ENCODE peak calls at places on chromosomes 6 and 20, in ten cellular contexts. M, Q, W, F, L, C, E, H, R and Z are unnamed samples.

GRCh38 chr6:125808060-125808459 is 17.3 kb downstream of the NCOA7 start:
- DNase-seq in H (no peak), L (no peak), W (no peak), C (no peak), Q (no peak), E (no peak), F (no peak), M (no peak), R (no peak), Z (no peak)

GRCh38 chr6:146359123-146359522 is 184.5 kb upstream of the RAB32 start:
- DNase-seq in Q (no peak), H (no peak), R (no peak), L (peak), E (no peak), W (no peak), M (no peak), C (no peak), F (no peak), Z (no peak)

GRCh38 chr20:59933849-59934585 is 580 bp upstream of the SYCP2 start:
- DNase-seq in L (peak), M (peak), W (peak), Q (peak), E (peak), H (peak), R (peak), C (peak), F (peak), Z (peak)

GRCh38 chr6:149492798-149493165 is 8.0 kb upstream of the ZC3H12D start:
- DNase-seq in F (no peak), W (no peak), R (no peak), E (no peak), H (no peak), L (no peak), M (no peak), C (no peak), Q (no peak), Z (no peak)

GRCh38 chr6:90204327-90204726 is 92.3 kb downstream of the BACH2 start:
- DNase-seq in C (no peak), E (no peak), W (no peak), F (no peak), L (no peak), Q (no peak), R (no peak), M (peak), H (no peak), Z (no peak)

GRCh38 chr6:150596439-150596838 is 3.2 kb upstream of the PLEKHG1 start:
- DNase-seq in H (no peak), L (no peak), C (no peak), W (no peak), F (no peak), Q (no peak), E (peak), R (peak), M (no peak), Z (no peak)

GRCh38 chr6:26028753-26029569 is 58.3 kb upstream of the HFE start:
- DNase-seq in L (no peak), W (no peak), C (no peak), E (no peak), Q (no peak), M (no peak), H (no peak), F (peak), R (no peak), Z (no peak)

GRCh38 chr6:169024047-169024660 is 229.5 kb downstream of the THBS2 start:
- DNase-seq in C (no peak), F (no peak), W (no peak), R (no peak), Q (no peak), E (no peak), H (no peak), L (no peak), M (no peak), Z (no peak)

GRCh38 chr6:33745558-33745957 is 1.1 kb downstream of the IP6K3 start:
- DNase-seq in F (peak), L (no peak), H (peak), R (peak), W (no peak), M (no peak), Q (no peak), C (no peak), E (no peak), Z (no peak)

GRCh38 chr20:46970937-46971630 is 76.4 kb downstream of the EYA2 start:
- DNase-seq in R (no peak), Q (no peak), E (peak), L (peak), C (peak), F (peak), H (peak), W (no peak), M (peak), Z (no peak)

GRCh38 chr20:14597206-14597715 is 259.8 kb upstream of the FLRT3 start:
- DNase-seq in F (no peak), H (no peak), L (no peak), W (no peak), E (no peak), M (no peak), C (no peak), Q (no peak), R (no peak), Z (no peak)

GRCh38 chr20:33843854-33844253 is 32.7 kb downstream of the CHMP4B start:
- DNase-seq in H (peak), F (no peak), E (peak), R (peak), M (no peak), Q (peak), C (no peak), L (no peak), W (no peak), Z (peak)

GRCh38 chr20:55961351-55962320 is 43.7 kb downstream of the CBLN4 start:
- DNase-seq in H (no peak), L (no peak), R (no peak), Q (peak), W (no peak), E (no peak), C (no peak), F (no peak), M (no peak), Z (no peak)

GRCh38 chr6:19298422-19298821 is 538.7 kb upstream of the ID4 start:
- DNase-seq in L (no peak), Q (no peak), W (no peak), M (no peak), R (no peak), C (no peak), H (no peak), E (no peak), F (no peak), Z (no peak)

GRCh38 chr6:88141641-88142298 is 24.4 kb downstream of the CNR1 start:
- DNase-seq in Q (no peak), R (no peak), C (no peak), H (no peak), L (no peak), W (no peak), E (no peak), M (no peak), F (no peak), Z (peak)

GRCh38 chr6:129598244-129599187 is 111.5 kb downstream of the ARHGAP18 start:
- DNase-seq in C (peak), E (no peak), F (peak), H (peak), M (peak), W (no peak), L (peak), R (no peak), Q (peak), Z (peak)

GRCh38 chr20:20184149-20184548 is 131.8 kb downstream of the CFAP61 start:
- DNase-seq in W (no peak), C (no peak), M (no peak), F (no peak), R (no peak), E (no peak), L (peak), H (no peak), Q (no peak), Z (no peak)

GRCh38 chr20:20277772-20278382 is 90.0 kb upstream of the INSM1 start:
- DNase-seq in F (no peak), Q (no peak), R (no peak), C (no peak), E (no peak), W (no peak), H (no peak), M (no peak), L (no peak), Z (no peak)

GRCh38 chr6:70164556-70164955 is 138.3 kb downstream of the COL9A1 start:
- DNase-seq in W (no peak), M (no peak), H (no peak), C (no peak), L (no peak), Q (no peak), F (no peak), R (no peak), E (no peak), Z (no peak)

GRCh38 chr20:34249291-34249690 is 8.1 kb downstream of the ASIP start:
- DNase-seq in R (no peak), F (peak), M (no peak), W (no peak), C (no peak), E (no peak), H (peak), L (peak), Q (no peak), Z (peak)

GRCh38 chr6:31197559-31198305 is 27.2 kb upstream of the POU5F1 start:
- DNase-seq in M (peak), Q (peak), E (peak), C (peak), L (peak), R (peak), F (peak), H (peak), W (peak), Z (peak)

GRCh38 chr20:2871111-2871465 is 2.2 kb upstream of the PTPRA start:
- DNase-seq in R (no peak), L (peak), Q (no peak), H (peak), E (no peak), F (peak), C (no peak), M (no peak), W (no peak), Z (no peak)

GRCh38 chr6:34671801-34672656 is 24.5 kb downstream of the ILRUN start:
- DNase-seq in H (peak), R (peak), F (peak), L (peak), E (peak), Q (no peak), W (no peak), C (peak), M (peak), Z (peak)

GRCh38 chr20:44572551-44573500 is 9.6 kb upstream of the PKIG start:
- DNase-seq in Q (peak), M (peak), F (peak), E (no peak), R (peak), L (peak), C (peak), W (no peak), H (peak), Z (no peak)

GRCh38 chr6:101477436-101477835 is 83.9 kb downstream of the GRIK2 start:
- DNase-seq in E (no peak), Q (no peak), C (no peak), H (no peak), M (no peak), W (no peak), L (peak), R (no peak), F (no peak), Z (no peak)

GRCh38 chr20:58092353-58092752 is 136.1 kb downstream of the ANKRD60 start:
- DNase-seq in F (no peak), R (no peak), M (no peak), E (no peak), Q (no peak), C (no peak), H (no peak), L (no peak), W (no peak), Z (no peak)

DNA sequence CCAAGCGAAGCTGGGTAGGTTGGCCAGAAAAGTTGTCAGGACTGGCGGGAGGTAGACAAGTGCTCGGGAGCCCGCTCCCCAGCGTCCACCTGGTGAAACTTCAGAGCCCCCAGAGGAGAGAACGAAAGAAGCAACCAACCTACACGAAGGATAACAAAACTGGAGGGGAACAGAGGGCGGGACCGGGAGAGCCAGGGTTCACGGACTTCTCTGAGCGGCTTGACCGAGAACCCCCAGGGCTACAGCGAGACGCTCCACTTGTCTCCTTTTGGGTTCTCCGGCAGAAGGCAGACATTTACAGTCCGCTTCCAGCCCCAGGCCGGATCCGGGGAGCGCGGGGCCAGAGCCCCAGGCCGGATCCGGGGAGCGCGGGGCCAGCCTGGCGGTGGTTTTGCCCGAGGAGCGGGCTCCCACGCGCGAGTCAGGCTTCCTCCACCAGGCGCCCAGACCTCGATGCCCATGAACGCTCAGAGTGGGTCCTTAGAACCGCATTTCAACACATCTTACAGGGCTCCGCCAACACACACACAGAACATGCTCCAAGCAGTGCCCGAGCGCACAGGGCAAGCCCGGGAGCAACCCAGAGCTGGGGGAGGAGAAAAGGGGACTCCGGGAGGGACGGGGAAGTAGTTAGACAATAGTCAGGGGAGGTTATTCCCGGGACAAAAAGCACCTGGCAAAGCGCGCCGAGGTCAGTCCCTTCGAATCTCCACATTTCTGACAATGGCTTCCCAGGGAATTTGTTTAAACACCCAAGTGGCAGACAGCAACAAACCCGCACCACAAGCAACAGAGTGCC is 1.1 kb downstream of the PTPRK start:
- DNase-seq in L (peak), Q (peak), F (peak), W (peak), C (peak), M (peak), H (peak), R (peak), E (peak), Z (peak)
- TF ChIP-seq CTCF in L (no peak), Q (peak), F (peak), W (no peak), C (peak), M (peak), H (peak), R (no peak), E (no peak), Z (no peak)

GRCh38 chr20:52003415-52003814 is 188.2 kb downstream of the ZFP64 start:
- DNase-seq in F (no peak), L (no peak), H (no peak), E (no peak), W (no peak), M (no peak), C (no peak), Q (no peak), R (no peak), Z (no peak)

GRCh38 chr20:52003976-52004375 is 187.6 kb downstream of the ZFP64 start:
- DNase-seq in W (no peak), L (no peak), E (no peak), Q (no peak), H (no peak), R (no peak), M (no peak), C (no peak), F (no peak), Z (no peak)

GRCh38 chr20:52004720-52005119 is 186.9 kb downstream of the ZFP64 start:
- DNase-seq in L (peak), H (peak), F (peak), W (no peak), M (peak), E (no peak), C (no peak), R (no peak), Q (no peak), Z (no peak)

GRCh38 chr20:52001999-52002666 is 189.4 kb downstream of the ZFP64 start:
- DNase-seq in F (peak), Q (no peak), R (no peak), H (peak), W (no peak), M (peak), L (no peak), C (no peak), E (no peak), Z (no peak)
- TF ChIP-seq CTCF in F (peak), Q (no peak), R (no peak), H (peak), W (peak), M (no peak), L (peak), C (no peak), E (no peak), Z (no peak)

GRCh38 chr20:38726849-38727601 is 2.7 kb downstream of the SLC32A1 start:
- DNase-seq in W (peak), L (no peak), R (no peak), C (no peak), H (peak), M (no peak), F (no peak), E (peak), Q (no peak), Z (peak)

GRCh38 chr20:38724603-38725457 is 544 bp downstream of the SLC32A1 start:
- DNase-seq in H (no peak), E (no peak), R (no peak), M (no peak), Q (no peak), W (peak), C (no peak), F (no peak), L (no peak), Z (peak)

GRCh38 chr20:38725458-38725958 is 1.2 kb downstream of the SLC32A1 start:
- DNase-seq in W (no peak), M (no peak), H (no peak), Q (no peak), L (no peak), E (no peak), C (no peak), R (no peak), F (no peak), Z (no peak)

GRCh38 chr20:38727602-38728236 is 3.4 kb downstream of the SLC32A1 start:
- DNase-seq in W (peak), C (no peak), M (no peak), H (no peak), R (no peak), F (no peak), L (no peak), Q (no peak), E (no peak), Z (no peak)

GRCh38 chr20:38725959-38726848 is 1.9 kb downstream of the SLC32A1 start:
- DNase-seq in M (peak), R (peak), F (peak), L (peak), W (peak), Q (no peak), E (no peak), H (peak), C (peak), Z (peak)
- TF ChIP-seq CTCF in M (peak), R (peak), F (peak), L (peak), W (peak), Q (no peak), E (no peak), H (peak), C (peak), Z (peak)

GRCh38 chr6:38753707-38754106 is 38.6 kb downstream of the DNAH8 start:
- DNase-seq in C (no peak), Q (no peak), R (no peak), F (no peak), H (no peak), L (no peak), M (no peak), E (no peak), W (no peak), Z (no peak)

GRCh38 chr6:38749473-38749872 is 34.4 kb downstream of the DNAH8 start:
- DNase-seq in Q (no peak), F (no peak), L (no peak), W (no peak), M (no peak), H (no peak), C (no peak), E (no peak), R (no peak), Z (no peak)

GRCh38 chr6:38755874-38756273 is 40.8 kb downstream of the DNAH8 start:
- DNase-seq in Q (no peak), R (no peak), L (no peak), W (no peak), M (peak), F (no peak), H (no peak), E (no peak), C (peak), Z (no peak)

GRCh38 chr6:38755207-38755606 is 40.1 kb downstream of the DNAH8 start:
- DNase-seq in E (no peak), R (no peak), M (peak), C (peak), H (no peak), L (no peak), Q (no peak), W (no peak), F (no peak), Z (no peak)

GRCh38 chr6:38750968-38751615 is 36.0 kb downstream of the DNAH8 start:
- DNase-seq in Q (no peak), L (no peak), W (no peak), F (no peak), H (no peak), E (no peak), M (no peak), R (no peak), C (no peak), Z (no peak)
- TF ChIP-seq CTCF in Q (no peak), L (no peak), W (no peak), F (no peak), H (no peak), E (no peak), M (no peak), R (no peak), C (no peak), Z (no peak)